ENCODE peak calls at places on chromosomes 7 and 10, in nine cellular contexts. O, Z, D, K, P, E, X, L and Q are unnamed samples.

GRCh38 chr10:119263966-119264621 is 56.7 kb downstream of the GRK5 start:
- DNase-seq in O (no peak), Z (no peak), D (no peak), K (no peak), P (no peak), E (no peak), X (no peak), L (no peak), Q (no peak)

GRCh38 chr7:25951414-25952276 is 200.4 kb upstream of the NFE2L3 start:
- DNase-seq in O (peak; percentile 9), Z (peak; percentile 46), D (no peak), K (peak; percentile 7), P (no peak), E (no peak), X (no peak), L (no peak), Q (no peak)

GRCh38 chr7:39621261-39621660 is 2.1 kb upstream of the RALA start:
- DNase-seq in O (no peak), Z (no peak), D (no peak), K (peak; percentile 54), P (no peak), E (no peak), X (peak; percentile 59), L (no peak), Q (no peak)

GRCh38 chr7:107505997-107506682 is 36.3 kb downstream of the GPR22 start:
- DNase-seq in O (peak; percentile 52), Z (peak; percentile 81), D (no peak), K (no peak), P (no peak), E (no peak), X (no peak), L (no peak), Q (peak; percentile 47)

GRCh38 chr10:132700168-132701098 is 85.5 kb downstream of the NKX6-2 start:
- DNase-seq in O (no peak), Z (peak; percentile 59), D (no peak), K (peak; percentile 39), P (peak; percentile 43), E (no peak), X (no peak), L (peak; percentile 37), Q (no peak)

GRCh38 chr7:116429986-116430619 is 69.4 kb upstream of the CAV2 start:
- DNase-seq in O (no peak), Z (no peak), D (no peak), K (no peak), P (no peak), E (no peak), X (no peak), L (no peak), Q (no peak)

GRCh38 chr10:44981172-44982113 is 2.8 kb upstream of the DEPP1 start:
- DNase-seq in O (no peak), Z (no peak), D (peak; percentile 60), K (peak; percentile 85), P (peak; percentile 42), E (peak; percentile 66), X (peak; percentile 88), L (no peak), Q (no peak)

GRCh38 chr10:91787810-91788209 is 10.4 kb upstream of the TNKS2 start:
- DNase-seq in O (no peak), Z (no peak), D (no peak), K (no peak), P (no peak), E (no peak), X (no peak), L (no peak), Q (no peak)

GRCh38 chr10:48456808-48457761 is 147.8 kb downstream of the ARHGAP22 start:
- DNase-seq in O (no peak), Z (peak; percentile 15), D (peak; percentile 13), K (no peak), P (no peak), E (no peak), X (peak; percentile 36), L (no peak), Q (no peak)

GRCh38 chr7:82605247-82605864 is 161.8 kb upstream of the CACNA2D1 start:
- DNase-seq in O (peak; percentile 16), Z (no peak), D (no peak), K (peak; percentile 73), P (no peak), E (no peak), X (no peak), L (no peak), Q (no peak)

GRCh38 chr7:47094462-47094861 is 487.4 kb downstream of the TNS3 start:
- DNase-seq in O (no peak), Z (no peak), D (no peak), K (no peak), P (no peak), E (no peak), X (no peak), L (no peak), Q (no peak)

DNA sequence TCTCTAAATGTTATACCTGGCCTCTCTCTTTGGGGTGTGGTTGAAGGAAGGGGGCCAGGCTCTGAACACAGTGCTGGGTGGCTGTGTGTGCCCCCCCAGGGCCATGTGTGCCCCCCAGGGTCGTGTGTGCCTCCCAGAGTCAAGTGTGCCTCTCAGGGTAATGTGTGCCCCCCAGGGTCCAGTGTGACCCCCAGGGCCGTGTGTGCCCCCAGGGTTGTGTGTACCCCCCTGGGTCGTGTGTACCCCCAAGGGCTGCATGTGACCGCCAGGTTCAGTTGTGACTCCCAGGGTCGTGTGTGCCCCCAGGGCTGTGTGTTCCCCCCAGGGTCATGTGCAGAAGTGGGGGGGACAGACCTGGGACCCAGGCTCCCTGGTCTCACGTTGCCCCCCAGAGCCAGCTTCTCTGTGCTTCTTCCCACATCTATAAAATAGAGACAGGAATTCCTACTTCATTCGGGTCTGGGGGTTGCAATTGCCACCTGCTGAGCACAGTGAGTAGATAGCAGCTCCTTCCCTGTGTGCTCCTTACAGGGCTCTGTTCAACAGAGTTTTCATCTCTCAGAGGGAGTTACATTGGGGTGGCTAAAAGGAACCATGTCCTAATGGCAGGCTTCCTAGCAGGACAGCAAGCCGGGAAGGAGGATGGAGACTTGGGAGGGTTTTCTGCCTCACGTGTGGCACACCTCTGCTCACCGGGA is 40.7 kb upstream of the AQP1 start:
- DNase-seq in O (no peak), Z (no peak), D (no peak), K (no peak), P (no peak), E (no peak), X (no peak), L (no peak), Q (no peak)
- H3K4me1 ChIP-seq in O (no peaks in the 10 kb centered on the region), Z (no peaks in the 10 kb centered on the region), D (peaks cover 43% of the 10 kb centered on the region), K (no peaks in the 10 kb centered on the region), P (peaks cover 16% of the 10 kb centered on the region), E (no peaks in the 10 kb centered on the region), X (no peaks in the 10 kb centered on the region), L (peaks cover 61% of the 10 kb centered on the region), Q (no peaks in the 10 kb centered on the region)

GRCh38 chr10:62045765-62046521 is 144.4 kb downstream of the ARID5B start:
- DNase-seq in O (peak; percentile 59), Z (no peak), D (no peak), K (peak; percentile 61), P (no peak), E (peak; percentile 49), X (no peak), L (no peak), Q (no peak)

GRCh38 chr10:62048473-62048872 is 147.0 kb downstream of the ARID5B start:
- DNase-seq in O (peak; percentile 93), Z (no peak), D (no peak), K (peak; percentile 34), P (no peak), E (no peak), X (no peak), L (no peak), Q (no peak)

GRCh38 chr10:62047960-62048383 is 146.5 kb downstream of the ARID5B start:
- DNase-seq in O (peak; percentile 75), Z (peak; percentile 50), D (no peak), K (peak; percentile 45), P (no peak), E (no peak), X (no peak), L (no peak), Q (peak; percentile 56)

GRCh38 chr10:62047240-62047897 is 145.9 kb downstream of the ARID5B start:
- DNase-seq in O (peak; percentile 60), Z (no peak), D (no peak), K (no peak), P (no peak), E (no peak), X (no peak), L (no peak), Q (no peak)

DNA sequence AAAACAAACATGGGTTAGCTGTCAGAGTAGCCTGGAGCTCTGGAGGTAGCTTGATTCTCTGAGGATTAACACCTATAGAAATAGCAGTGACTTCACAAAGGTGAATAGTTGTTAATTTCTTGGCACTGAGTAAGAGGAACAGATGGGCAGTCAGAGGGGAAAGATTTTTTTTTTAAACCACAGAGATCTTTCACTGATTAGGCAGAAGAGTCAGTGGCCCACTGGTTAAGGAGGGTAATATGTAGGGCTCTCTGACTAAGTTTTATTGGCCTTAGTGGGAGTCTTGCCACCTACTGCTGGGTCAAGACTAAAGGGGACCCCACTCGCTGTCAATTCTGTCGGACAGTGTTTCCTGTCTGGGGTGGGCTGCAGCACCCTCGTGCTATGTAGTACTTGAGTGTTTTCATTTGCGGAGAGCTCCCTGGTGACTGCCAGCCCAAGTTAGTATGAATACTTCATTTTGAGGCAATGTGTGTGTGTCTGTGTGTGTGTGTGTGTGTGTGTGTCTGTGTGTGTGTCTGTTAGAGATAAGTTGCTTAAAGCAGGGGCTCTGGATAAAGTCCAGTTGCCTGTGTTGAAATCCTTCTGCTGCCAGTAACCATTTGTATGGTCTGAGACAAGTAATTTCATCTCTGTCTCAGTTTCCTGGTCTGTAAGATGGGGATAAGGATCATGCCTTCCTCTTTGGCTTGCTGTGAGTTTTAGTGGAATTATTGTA is 145.2 kb downstream of the ARID5B start:
- DNase-seq in O (peak; percentile 69), Z (no peak), D (peak; percentile 39), K (peak; percentile 55), P (no peak), E (peak; percentile 83), X (peak; percentile 59), L (no peak), Q (no peak)
- H3K4me1 ChIP-seq in O (peaks cover 85% of the 10 kb centered on the region), Z (peaks cover 4% of the 10 kb centered on the region), D (peaks cover 56% of the 10 kb centered on the region), K (peaks cover 67% of the 10 kb centered on the region), P (peaks cover 56% of the 10 kb centered on the region), E (no peaks in the 10 kb centered on the region), X (peaks cover 78% of the 10 kb centered on the region), L (peaks cover 52% of the 10 kb centered on the region), Q (peaks cover 13% of the 10 kb centered on the region)

DNA sequence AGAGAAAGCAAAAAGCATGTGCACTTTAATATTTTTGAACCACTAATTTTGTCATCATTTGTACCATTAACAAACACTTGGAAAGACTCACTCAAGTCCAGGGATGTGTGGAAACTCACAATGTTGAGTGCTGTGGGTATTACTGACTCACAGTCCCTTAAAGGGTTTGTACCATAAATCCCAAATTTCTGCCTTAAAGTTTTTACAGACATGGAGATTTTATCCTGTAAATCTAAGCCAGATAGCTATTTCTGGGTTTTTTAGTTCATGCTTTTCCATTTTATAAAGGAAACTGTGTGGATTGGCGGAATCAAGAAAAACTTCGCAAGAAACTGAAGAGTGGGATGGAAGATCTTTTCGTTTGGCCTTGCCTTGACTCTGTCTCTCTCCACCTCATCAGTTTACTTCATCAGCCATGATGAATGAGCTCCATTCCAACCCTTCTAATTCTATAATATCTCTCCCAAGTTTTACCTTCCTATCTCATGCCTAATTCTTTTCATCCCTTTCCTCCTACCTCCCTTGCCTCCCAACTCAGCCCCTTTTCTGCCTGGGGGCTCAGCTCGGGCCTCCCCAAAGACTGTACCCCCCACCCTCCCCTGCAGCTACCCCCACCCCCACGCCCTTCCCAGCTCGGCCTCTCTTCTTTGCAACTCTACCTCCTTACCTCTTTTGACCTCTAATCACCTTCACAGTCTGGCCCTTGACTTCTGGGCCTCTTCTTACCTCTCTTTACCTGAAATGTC is 218.5 kb upstream of the MKLN1 start:
- DNase-seq in O (no peak), Z (no peak), D (no peak), K (peak; percentile 53), P (no peak), E (no peak), X (no peak), L (no peak), Q (no peak)
- H3K4me1 ChIP-seq in O (peaks cover 51% of the 10 kb centered on the region), Z (peaks cover 7% of the 10 kb centered on the region), D (peaks cover 48% of the 10 kb centered on the region), K (peaks cover 41% of the 10 kb centered on the region), P (peaks cover 43% of the 10 kb centered on the region), E (peaks cover 6% of the 10 kb centered on the region), X (peaks cover 45% of the 10 kb centered on the region), L (peaks cover 46% of the 10 kb centered on the region), Q (no peaks in the 10 kb centered on the region)

GRCh38 chr10:103849880-103850571 is 5.3 kb downstream of the SH3PXD2A start:
- DNase-seq in O (no peak), Z (peak; percentile 35), D (no peak), K (peak; percentile 63), P (no peak), E (no peak), X (no peak), L (no peak), Q (no peak)
- H3K4me1 ChIP-seq in O (peaks cover 26% of the 10 kb centered on the region), Z (peaks cover 63% of the 10 kb centered on the region), D (peaks cover 79% of the 10 kb centered on the region), K (peaks cover 56% of the 10 kb centered on the region), P (peaks cover 69% of the 10 kb centered on the region), E (no peaks in the 10 kb centered on the region), X (peaks cover 16% of the 10 kb centered on the region), L (peaks cover 88% of the 10 kb centered on the region), Q (peaks cover 13% of the 10 kb centered on the region)